ENCODE peak calls at places on chromosomes 3 and 15, in seven cellular contexts. One of them, this sample, is unnamed.

GRCh38 chr3:183802989-183803388 is 22.4 kb downstream of the MAP6D1 start:
- DNase-seq in mesendoderm: no peak
- DNase-seq in trophoblast cell: no peak
- DNase-seq in neuronal stem cell: no peak
- DNase-seq in H9: no peak
- DNase-seq in IMR-90: no peak
- DNase-seq in mesenchymal stem cell: no peak
- DNase-seq in this sample: no peak

GRCh38 chr15:72009207-72009606 is 108.7 kb downstream of the MYO9A start:
- DNase-seq in trophoblast cell: no peak
- DNase-seq in mesenchymal stem cell: no peak
- DNase-seq in H9: no peak
- DNase-seq in IMR-90: no peak
- DNase-seq in mesendoderm: peak
- DNase-seq in neuronal stem cell: no peak
- DNase-seq in this sample: no peak

GRCh38 chr3:43638594-43639447 is 17.0 kb upstream of the ANO10 start:
- DNase-seq in H9: peak
- DNase-seq in mesendoderm: peak
- DNase-seq in trophoblast cell: peak
- DNase-seq in neuronal stem cell: no peak
- DNase-seq in IMR-90: peak
- DNase-seq in mesenchymal stem cell: no peak
- DNase-seq in this sample: no peak

GRCh38 chr3:36434682-36435426 is 54.5 kb downstream of the STAC start:
- DNase-seq in trophoblast cell: no peak
- DNase-seq in IMR-90: no peak
- DNase-seq in neuronal stem cell: no peak
- DNase-seq in mesenchymal stem cell: no peak
- DNase-seq in mesendoderm: no peak
- DNase-seq in H9: no peak
- DNase-seq in this sample: no peak

GRCh38 chr3:43178891-43179366 is 73.0 kb upstream of the POMGNT2 start:
- DNase-seq in H9: no peak
- DNase-seq in IMR-90: peak
- DNase-seq in neuronal stem cell: no peak
- DNase-seq in mesendoderm: no peak
- DNase-seq in mesenchymal stem cell: peak
- DNase-seq in trophoblast cell: peak
- DNase-seq in this sample: no peak

GRCh38 chr3:21942328-21942727 is 191.3 kb upstream of the ZNF385D start:
- DNase-seq in mesenchymal stem cell: peak
- DNase-seq in mesendoderm: no peak
- DNase-seq in IMR-90: peak
- DNase-seq in neuronal stem cell: no peak
- DNase-seq in trophoblast cell: peak
- DNase-seq in H9: no peak
- DNase-seq in this sample: no peak

GRCh38 chr15:65055201-65055870 is 10.1 kb downstream of the SLC51B start:
- DNase-seq in mesendoderm: no peak
- DNase-seq in H9: no peak
- DNase-seq in mesenchymal stem cell: peak
- DNase-seq in trophoblast cell: no peak
- DNase-seq in neuronal stem cell: no peak
- DNase-seq in IMR-90: peak
- DNase-seq in this sample: no peak

GRCh38 chr15:82851981-82852511 is 42.6 kb downstream of the WHAMM start:
- DNase-seq in mesenchymal stem cell: no peak
- DNase-seq in mesendoderm: no peak
- DNase-seq in neuronal stem cell: no peak
- DNase-seq in IMR-90: peak
- DNase-seq in trophoblast cell: no peak
- DNase-seq in H9: no peak
- DNase-seq in this sample: no peak

GRCh38 chr3:86993704-86994103 is 2.8 kb upstream of the VGLL3 start:
- DNase-seq in trophoblast cell: peak
- DNase-seq in IMR-90: peak
- DNase-seq in H9: no peak
- DNase-seq in mesenchymal stem cell: peak
- DNase-seq in neuronal stem cell: no peak
- DNase-seq in mesendoderm: peak
- DNase-seq in this sample: no peak

GRCh38 chr15:45084163-45084562 is 29.8 kb downstream of the DUOX2 start:
- DNase-seq in mesenchymal stem cell: no peak
- DNase-seq in neuronal stem cell: no peak
- DNase-seq in H9: no peak
- DNase-seq in trophoblast cell: no peak
- DNase-seq in IMR-90: no peak
- DNase-seq in mesendoderm: no peak
- DNase-seq in this sample: no peak

GRCh38 chr3:120625199-120625598 is 29.1 kb downstream of the NDUFB4 start:
- DNase-seq in trophoblast cell: no peak
- DNase-seq in IMR-90: no peak
- DNase-seq in neuronal stem cell: no peak
- DNase-seq in mesenchymal stem cell: no peak
- DNase-seq in mesendoderm: no peak
- DNase-seq in H9: no peak
- DNase-seq in this sample: no peak

GRCh38 chr15:101264011-101264410 is 12.2 kb upstream of the CHSY1 start:
- DNase-seq in H9: no peak
- DNase-seq in mesenchymal stem cell: peak
- DNase-seq in IMR-90: peak
- DNase-seq in mesendoderm: no peak
- DNase-seq in trophoblast cell: no peak
- DNase-seq in neuronal stem cell: no peak
- DNase-seq in this sample: no peak

GRCh38 chr3:57004154-57004730 is 56.2 kb upstream of the SPATA12 start:
- DNase-seq in IMR-90: no peak
- DNase-seq in mesendoderm: no peak
- DNase-seq in mesenchymal stem cell: no peak
- DNase-seq in H9: no peak
- DNase-seq in trophoblast cell: peak
- DNase-seq in neuronal stem cell: no peak
- DNase-seq in this sample: no peak

GRCh38 chr3:184261270-184262165 is at the start of gene CAMK2N2:
- DNase-seq in H9: peak
- DNase-seq in trophoblast cell: peak
- DNase-seq in mesendoderm: peak
- DNase-seq in mesenchymal stem cell: peak
- DNase-seq in IMR-90: peak
- DNase-seq in neuronal stem cell: peak
- DNase-seq in this sample: no peak

GRCh38 chr3:129917423-129918007 is 24.0 kb upstream of the TMCC1 start:
- DNase-seq in mesenchymal stem cell: no peak
- DNase-seq in IMR-90: no peak
- DNase-seq in mesendoderm: no peak
- DNase-seq in H9: no peak
- DNase-seq in neuronal stem cell: no peak
- DNase-seq in trophoblast cell: no peak
- DNase-seq in this sample: no peak

GRCh38 chr3:169150874-169151273 is 512.6 kb downstream of the MECOM start:
- DNase-seq in neuronal stem cell: no peak
- DNase-seq in H9: no peak
- DNase-seq in trophoblast cell: no peak
- DNase-seq in mesenchymal stem cell: no peak
- DNase-seq in IMR-90: peak
- DNase-seq in mesendoderm: no peak
- DNase-seq in this sample: no peak

GRCh38 chr3:64345351-64345750 is 120.1 kb upstream of the PRICKLE2 start:
- DNase-seq in H9: no peak
- DNase-seq in mesendoderm: no peak
- DNase-seq in mesenchymal stem cell: peak
- DNase-seq in IMR-90: peak
- DNase-seq in neuronal stem cell: no peak
- DNase-seq in trophoblast cell: no peak
- DNase-seq in this sample: no peak

GRCh38 chr3:61040618-61041017 is 210.6 kb downstream of the FHIT start:
- DNase-seq in mesendoderm: no peak
- DNase-seq in trophoblast cell: no peak
- DNase-seq in IMR-90: no peak
- DNase-seq in mesenchymal stem cell: no peak
- DNase-seq in neuronal stem cell: no peak
- DNase-seq in H9: no peak
- DNase-seq in this sample: no peak

GRCh38 chr15:74844319-74845207 is 1.6 kb upstream of the ULK3 start:
- DNase-seq in trophoblast cell: no peak
- DNase-seq in H9: no peak
- DNase-seq in neuronal stem cell: no peak
- DNase-seq in IMR-90: no peak
- DNase-seq in mesendoderm: no peak
- DNase-seq in mesenchymal stem cell: no peak
- DNase-seq in this sample: no peak

DNA sequence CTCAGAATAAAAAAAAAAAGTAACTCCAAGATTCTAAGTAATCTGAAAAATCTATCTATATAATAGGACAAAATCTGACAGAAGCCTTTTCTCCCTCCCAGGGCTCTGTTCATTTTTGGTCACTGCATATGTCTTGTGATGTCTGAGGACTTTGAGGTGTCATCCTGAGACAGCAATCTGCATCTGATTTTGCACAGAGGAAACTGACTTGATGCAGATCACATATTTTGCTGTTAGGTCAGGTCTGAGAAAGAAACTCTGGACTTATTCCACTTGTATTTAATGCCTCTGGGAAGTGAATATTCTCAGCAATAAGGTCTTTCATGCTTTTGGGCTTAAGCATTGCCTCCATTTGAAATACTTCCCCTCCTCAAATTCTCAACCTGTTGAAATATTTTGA is 295.2 kb upstream of the THBS1 start:
- DNase-seq in neuronal stem cell: no peak
- DNase-seq in mesendoderm: no peak
- DNase-seq in H9: no peak
- DNase-seq in trophoblast cell: no peak
- DNase-seq in mesenchymal stem cell: peak
- DNase-seq in IMR-90: peak
- DNase-seq in this sample: no peak
- H3K23ac ChIP-seq in neuronal stem cell: no peak
- H3K23ac ChIP-seq in mesendoderm: no peak
- H3K23ac ChIP-seq in H9: no peak
- H3K23ac ChIP-seq in trophoblast cell: no peak
- H3K23ac ChIP-seq in mesenchymal stem cell: no peak
- H3K23ac ChIP-seq in IMR-90: peak
- H3K23ac ChIP-seq in this sample: no peak

GRCh38 chr3:160265088-160265487 is 39.9 kb downstream of the C3orf80 start:
- DNase-seq in neuronal stem cell: no peak
- DNase-seq in mesenchymal stem cell: no peak
- DNase-seq in trophoblast cell: no peak
- DNase-seq in IMR-90: no peak
- DNase-seq in mesendoderm: no peak
- DNase-seq in H9: no peak
- DNase-seq in this sample: no peak
- H3K23ac ChIP-seq in neuronal stem cell: no peak
- H3K23ac ChIP-seq in mesenchymal stem cell: no peak
- H3K23ac ChIP-seq in trophoblast cell: no peak
- H3K23ac ChIP-seq in IMR-90: no peak
- H3K23ac ChIP-seq in mesendoderm: no peak
- H3K23ac ChIP-seq in H9: no peak
- H3K23ac ChIP-seq in this sample: no peak

DNA sequence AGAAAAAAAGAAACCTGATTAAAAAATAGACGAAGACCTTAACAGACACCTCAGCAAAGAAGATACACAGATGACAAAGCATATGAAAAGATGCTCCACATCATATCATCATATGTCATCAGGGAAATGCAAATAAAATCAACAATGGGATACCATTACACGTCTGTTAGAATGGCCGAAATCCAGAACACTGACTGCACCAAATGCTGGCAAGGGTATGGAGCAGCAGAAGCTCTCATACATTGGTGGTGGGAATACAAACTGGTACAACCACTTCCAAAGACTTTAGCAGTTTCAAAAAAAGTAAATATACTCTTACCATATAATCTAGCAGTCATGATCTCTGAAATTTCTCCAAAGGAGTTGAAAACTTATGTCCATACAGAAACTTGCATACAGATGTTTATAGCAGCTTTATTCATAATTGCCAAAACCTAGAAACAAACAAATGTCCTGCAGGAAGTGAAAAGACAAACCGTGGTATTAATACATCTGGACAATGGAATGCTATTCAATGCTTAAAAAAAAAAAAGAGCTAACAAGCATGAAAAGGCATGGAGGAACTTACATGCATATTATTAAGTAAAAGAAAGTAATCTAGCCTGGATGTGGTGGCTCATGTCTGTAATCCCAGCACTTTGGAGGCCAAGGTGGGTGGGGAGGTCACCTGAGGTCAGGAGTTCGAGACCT is 107.4 kb downstream of the HES1 start:
- DNase-seq in mesenchymal stem cell: no peak
- DNase-seq in trophoblast cell: no peak
- DNase-seq in neuronal stem cell: no peak
- DNase-seq in H9: no peak
- DNase-seq in IMR-90: no peak
- DNase-seq in mesendoderm: no peak
- DNase-seq in this sample: no peak
- H3K23ac ChIP-seq in mesenchymal stem cell: no peak
- H3K23ac ChIP-seq in trophoblast cell: no peak
- H3K23ac ChIP-seq in neuronal stem cell: no peak
- H3K23ac ChIP-seq in H9: no peak
- H3K23ac ChIP-seq in IMR-90: no peak
- H3K23ac ChIP-seq in mesendoderm: no peak
- H3K23ac ChIP-seq in this sample: no peak

GRCh38 chr3:13846716-13847570 is 32.9 kb downstream of the WNT7A start:
- DNase-seq in trophoblast cell: no peak
- DNase-seq in mesenchymal stem cell: no peak
- DNase-seq in IMR-90: no peak
- DNase-seq in H9: no peak
- DNase-seq in neuronal stem cell: no peak
- DNase-seq in mesendoderm: no peak
- DNase-seq in this sample: no peak

GRCh38 chr3:13845806-13846205 is 34.1 kb downstream of the WNT7A start:
- DNase-seq in IMR-90: no peak
- DNase-seq in mesendoderm: no peak
- DNase-seq in H9: no peak
- DNase-seq in neuronal stem cell: no peak
- DNase-seq in mesenchymal stem cell: no peak
- DNase-seq in trophoblast cell: no peak
- DNase-seq in this sample: no peak

GRCh38 chr3:13844911-13845310 is 35.0 kb downstream of the WNT7A start:
- DNase-seq in neuronal stem cell: no peak
- DNase-seq in mesenchymal stem cell: no peak
- DNase-seq in mesendoderm: no peak
- DNase-seq in IMR-90: no peak
- DNase-seq in H9: no peak
- DNase-seq in trophoblast cell: no peak
- DNase-seq in this sample: no peak

GRCh38 chr3:13844286-13844685 is 35.6 kb downstream of the WNT7A start:
- DNase-seq in IMR-90: no peak
- DNase-seq in trophoblast cell: no peak
- DNase-seq in H9: no peak
- DNase-seq in mesendoderm: no peak
- DNase-seq in neuronal stem cell: no peak
- DNase-seq in mesenchymal stem cell: no peak
- DNase-seq in this sample: no peak

DNA sequence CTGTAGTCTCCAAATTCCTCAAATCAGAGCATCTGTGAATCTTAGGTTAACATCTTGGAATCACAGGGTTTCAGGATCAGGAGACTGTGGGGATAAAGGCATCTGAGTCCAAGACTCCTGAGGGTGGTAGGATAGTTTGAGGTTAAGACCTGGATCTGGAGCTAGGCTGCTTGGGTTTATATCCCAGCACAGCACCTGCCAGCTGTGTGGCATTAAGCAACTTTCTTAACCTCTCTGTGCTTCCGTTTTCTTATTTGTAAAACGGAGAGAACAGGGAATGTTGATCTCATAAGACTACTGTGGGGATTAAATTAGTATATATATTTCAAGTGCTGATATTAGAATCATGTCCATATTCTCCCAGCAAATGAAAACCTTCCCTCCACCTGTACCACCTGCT is 33.6 kb downstream of the WNT7A start:
- DNase-seq in mesenchymal stem cell: no peak
- DNase-seq in trophoblast cell: no peak
- DNase-seq in neuronal stem cell: no peak
- DNase-seq in mesendoderm: no peak
- DNase-seq in H9: no peak
- DNase-seq in IMR-90: no peak
- DNase-seq in this sample: no peak
- H3K23ac ChIP-seq in mesenchymal stem cell: no peak
- H3K23ac ChIP-seq in trophoblast cell: no peak
- H3K23ac ChIP-seq in neuronal stem cell: no peak
- H3K23ac ChIP-seq in mesendoderm: no peak
- H3K23ac ChIP-seq in H9: no peak
- H3K23ac ChIP-seq in IMR-90: no peak
- H3K23ac ChIP-seq in this sample: no peak

This sample was measured in H1.